ENCODE peak calls at places on chromosome 18, in eight cellular contexts. One of them, this sample, is unnamed.

GRCh38 chr18:24875286-24875685 is 414.8 kb downstream of the HRH4 start:
- DNase-seq in GM23248: peak; percentile 34
- DNase-seq in H9: no peak
- DNase-seq in ecto neural progenitor cell: no peak
- DNase-seq in D721Med: no peak
- DNase-seq in MG63: no peak
- DNase-seq in AG08396: no peak
- DNase-seq in stimulated activated CD4-positive, alpha-beta T cell treated with anti-CD3 and anti-CD28 coated beads, Interleukin-2, amount 100 ng/mL, for 48 hours: no peak
- DNase-seq in this sample: no peak

GRCh38 chr18:29849145-29849544 is 1193.4 kb downstream of the DSC3 start:
- DNase-seq in GM23248: peak; percentile 33
- DNase-seq in H9: no peak
- DNase-seq in ecto neural progenitor cell: no peak
- DNase-seq in D721Med: no peak
- DNase-seq in MG63: peak; percentile 19
- DNase-seq in AG08396: no peak
- DNase-seq in stimulated activated CD4-positive, alpha-beta T cell treated with anti-CD3 and anti-CD28 coated beads, Interleukin-2, amount 100 ng/mL, for 48 hours: no peak
- DNase-seq in this sample: peak; percentile 25

GRCh38 chr18:49456794-49457193 is 3.7 kb downstream of the DYM start:
- DNase-seq in GM23248: peak; percentile 38
- DNase-seq in H9: no peak
- DNase-seq in ecto neural progenitor cell: no peak
- DNase-seq in D721Med: no peak
- DNase-seq in MG63: no peak
- DNase-seq in AG08396: peak; percentile 34
- DNase-seq in stimulated activated CD4-positive, alpha-beta T cell treated with anti-CD3 and anti-CD28 coated beads, Interleukin-2, amount 100 ng/mL, for 48 hours: no peak
- DNase-seq in this sample: peak; percentile 20

GRCh38 chr18:12838178-12838634 is 45.8 kb downstream of the PTPN2 start:
- DNase-seq in GM23248: peak; percentile 93
- DNase-seq in H9: no peak
- DNase-seq in ecto neural progenitor cell: no peak
- DNase-seq in D721Med: no peak
- DNase-seq in MG63: peak; percentile 71
- DNase-seq in AG08396: peak; percentile 75
- DNase-seq in stimulated activated CD4-positive, alpha-beta T cell treated with anti-CD3 and anti-CD28 coated beads, Interleukin-2, amount 100 ng/mL, for 48 hours: no peak
- DNase-seq in this sample: peak; percentile 94

GRCh38 chr18:73908323-73908722 is 239.3 kb downstream of the FBXO15 start:
- DNase-seq in GM23248: peak; percentile 65
- DNase-seq in H9: peak; percentile 57
- DNase-seq in ecto neural progenitor cell: peak; percentile 66
- DNase-seq in D721Med: no peak
- DNase-seq in MG63: peak; percentile 23
- DNase-seq in AG08396: peak; percentile 69
- DNase-seq in stimulated activated CD4-positive, alpha-beta T cell treated with anti-CD3 and anti-CD28 coated beads, Interleukin-2, amount 100 ng/mL, for 48 hours: no peak
- DNase-seq in this sample: peak; percentile 73

GRCh38 chr18:11309172-11309571 is 159.8 kb upstream of the PIEZO2 start:
- DNase-seq in GM23248: peak; percentile 26
- DNase-seq in H9: peak; percentile 40
- DNase-seq in ecto neural progenitor cell: no peak
- DNase-seq in D721Med: no peak
- DNase-seq in MG63: no peak
- DNase-seq in AG08396: no peak
- DNase-seq in stimulated activated CD4-positive, alpha-beta T cell treated with anti-CD3 and anti-CD28 coated beads, Interleukin-2, amount 100 ng/mL, for 48 hours: no peak
- DNase-seq in this sample: peak; percentile 17

GRCh38 chr18:37552296-37552695 is 13.3 kb downstream of the CELF4 start:
- DNase-seq in GM23248: no peak
- DNase-seq in H9: no peak
- DNase-seq in ecto neural progenitor cell: no peak
- DNase-seq in D721Med: no peak
- DNase-seq in MG63: no peak
- DNase-seq in AG08396: no peak
- DNase-seq in stimulated activated CD4-positive, alpha-beta T cell treated with anti-CD3 and anti-CD28 coated beads, Interleukin-2, amount 100 ng/mL, for 48 hours: no peak
- DNase-seq in this sample: no peak

GRCh38 chr18:51655327-51655698 is 457.8 kb upstream of the MEX3C start:
- DNase-seq in GM23248: no peak
- DNase-seq in H9: no peak
- DNase-seq in ecto neural progenitor cell: no peak
- DNase-seq in D721Med: no peak
- DNase-seq in MG63: no peak
- DNase-seq in AG08396: no peak
- DNase-seq in stimulated activated CD4-positive, alpha-beta T cell treated with anti-CD3 and anti-CD28 coated beads, Interleukin-2, amount 100 ng/mL, for 48 hours: no peak
- DNase-seq in this sample: no peak

GRCh38 chr18:58788971-58789797 is 75.5 kb upstream of the ZNF532 start:
- DNase-seq in GM23248: peak; percentile 32
- DNase-seq in H9: peak; percentile 64
- DNase-seq in ecto neural progenitor cell: peak; percentile 57
- DNase-seq in D721Med: no peak
- DNase-seq in MG63: no peak
- DNase-seq in AG08396: no peak
- DNase-seq in stimulated activated CD4-positive, alpha-beta T cell treated with anti-CD3 and anti-CD28 coated beads, Interleukin-2, amount 100 ng/mL, for 48 hours: no peak
- DNase-seq in this sample: peak; percentile 52

GRCh38 chr18:78726326-78727056 is 253.1 kb upstream of the SALL3 start:
- DNase-seq in GM23248: no peak
- DNase-seq in H9: peak; percentile 19
- DNase-seq in ecto neural progenitor cell: no peak
- DNase-seq in D721Med: no peak
- DNase-seq in MG63: no peak
- DNase-seq in AG08396: no peak
- DNase-seq in stimulated activated CD4-positive, alpha-beta T cell treated with anti-CD3 and anti-CD28 coated beads, Interleukin-2, amount 100 ng/mL, for 48 hours: no peak
- DNase-seq in this sample: no peak